ENCODE peak calls at places on chromosomes 13 and 19, in ten cellular contexts. U is GM04504, F is T1000, V is HCEC 1CT, C is germinal center, A is anterior cingulate cortex, P is heart right ventricle, Z is NCI-H345, H is RWPE1, Q is SW480. B is an unnamed sample.

GRCh38 chr19:7969560-7969949 is 26.1 kb upstream of the TIMM44 start:
- DNase-seq in U (no peak), F (no peak), P (no peak), A (peak; percentile 9), C (no peak), H (no peak), Q (no peak), V (no peak), Z (no peak), B (no peak)

GRCh38 chr13:95608640-95609280 is 35.7 kb downstream of the DZIP1 start:
- DNase-seq in A (no peak), Q (no peak), U (no peak), H (no peak), F (no peak), V (peak; percentile 5), Z (no peak), C (no peak), P (no peak), B (no peak)

GRCh38 chr13:111048387-111048786 is 66.7 kb upstream of the ARHGEF7 start:
- DNase-seq in P (no peak), V (no peak), A (no peak), U (no peak), H (no peak), Q (no peak), F (no peak), C (no peak), Z (no peak), B (no peak)

GRCh38 chr19:2783781-2784145 is 690 bp upstream of the SGTA start:
- DNase-seq in P (no peak), Q (no peak), A (no peak), Z (no peak), F (no peak), C (no peak), V (no peak), H (no peak), U (no peak), B (no peak)

GRCh38 chr19:34363094-34363493 is 1.9 kb upstream of the GPI start:
- DNase-seq in Q (no peak), Z (peak; percentile 19), A (no peak), F (no peak), C (no peak), H (no peak), V (no peak), P (no peak), U (no peak), B (no peak)

GRCh38 chr13:94345374-94346195 is 133.9 kb downstream of the DCT start:
- DNase-seq in P (no peak), H (peak; percentile 58), A (no peak), U (no peak), C (no peak), Q (peak; percentile 5), Z (peak; percentile 58), V (peak; percentile 14), F (no peak), B (no peak)

GRCh38 chr19:4380254-4380727 is 20.1 kb downstream of the SH3GL1 start:
- DNase-seq in C (peak; percentile 43), Z (no peak), H (no peak), P (peak; percentile 60), Q (no peak), U (no peak), F (no peak), V (no peak), A (no peak), B (no peak)

GRCh38 chr19:46604781-46605355 is 3.7 kb downstream of the CALM3 start:
- DNase-seq in A (peak; percentile 29), V (no peak), H (no peak), U (no peak), Z (no peak), C (no peak), F (no peak), P (no peak), Q (no peak), B (no peak)